ENCODE peak calls at places on chromosomes 16 and 17, in eight cellular contexts. One of them, this sample, is unnamed.

GRCh38 chr17:47305302-47305923 is 18.3 kb upstream of the EFCAB13 start:
- DNase-seq in ovary: no peak
- DNase-seq in right atrium auricular region: no peak
- DNase-seq in neural progenitor cell: no peak
- DNase-seq in thoracic aorta: no peak
- DNase-seq in adipocyte: peak; percentile 89
- DNase-seq in heart left ventricle: no peak
- DNase-seq in ascending aorta: peak; percentile 84
- DNase-seq in this sample: no peak

GRCh38 chr17:7466644-7467341 is 12.6 kb downstream of the ZBTB4 start:
- DNase-seq in ovary: peak; percentile 83
- DNase-seq in right atrium auricular region: peak; percentile 89
- DNase-seq in neural progenitor cell: no peak
- DNase-seq in thoracic aorta: no peak
- DNase-seq in adipocyte: no peak
- DNase-seq in heart left ventricle: peak; percentile 89
- DNase-seq in ascending aorta: peak; percentile 85
- DNase-seq in this sample: peak; percentile 84

GRCh38 chr16:3959148-3959547 is 78.6 kb upstream of the CREBBP start:
- DNase-seq in ovary: no peak
- DNase-seq in right atrium auricular region: no peak
- DNase-seq in neural progenitor cell: no peak
- DNase-seq in thoracic aorta: no peak
- DNase-seq in adipocyte: peak; percentile 82
- DNase-seq in heart left ventricle: peak; percentile 69
- DNase-seq in ascending aorta: no peak
- DNase-seq in this sample: no peak

GRCh38 chr17:39973496-39973895 is 7.1 kb upstream of the PSMD3 start:
- DNase-seq in ovary: no peak
- DNase-seq in right atrium auricular region: no peak
- DNase-seq in neural progenitor cell: no peak
- DNase-seq in thoracic aorta: no peak
- DNase-seq in adipocyte: no peak
- DNase-seq in heart left ventricle: no peak
- DNase-seq in ascending aorta: no peak
- DNase-seq in this sample: no peak

GRCh38 chr17:71330099-71330375 is 790.8 kb upstream of the SOX9 start:
- DNase-seq in ovary: no peak
- DNase-seq in right atrium auricular region: no peak
- DNase-seq in neural progenitor cell: no peak
- DNase-seq in thoracic aorta: no peak
- DNase-seq in adipocyte: no peak
- DNase-seq in heart left ventricle: no peak
- DNase-seq in ascending aorta: no peak
- DNase-seq in this sample: no peak

GRCh38 chr17:64061157-64061898 is 40.9 kb upstream of the ICAM2 start:
- DNase-seq in ovary: no peak
- DNase-seq in right atrium auricular region: no peak
- DNase-seq in neural progenitor cell: no peak
- DNase-seq in thoracic aorta: no peak
- DNase-seq in adipocyte: no peak
- DNase-seq in heart left ventricle: no peak
- DNase-seq in ascending aorta: no peak
- DNase-seq in this sample: no peak

GRCh38 chr17:82461827-82462524 is 3.4 kb downstream of the NARF start:
- DNase-seq in ovary: peak; percentile 44
- DNase-seq in right atrium auricular region: no peak
- DNase-seq in neural progenitor cell: no peak
- DNase-seq in thoracic aorta: no peak
- DNase-seq in adipocyte: no peak
- DNase-seq in heart left ventricle: no peak
- DNase-seq in ascending aorta: no peak
- DNase-seq in this sample: peak; percentile 18

GRCh38 chr17:79990051-79990592 is 45.5 kb downstream of the TBC1D16 start:
- DNase-seq in ovary: peak; percentile 58
- DNase-seq in right atrium auricular region: no peak
- DNase-seq in neural progenitor cell: no peak
- DNase-seq in thoracic aorta: no peak
- DNase-seq in adipocyte: no peak
- DNase-seq in heart left ventricle: no peak
- DNase-seq in ascending aorta: no peak
- DNase-seq in this sample: no peak

GRCh38 chr17:63681530-63681929 is 18.4 kb downstream of the LIMD2 start:
- DNase-seq in ovary: no peak
- DNase-seq in right atrium auricular region: no peak
- DNase-seq in neural progenitor cell: no peak
- DNase-seq in thoracic aorta: no peak
- DNase-seq in adipocyte: no peak
- DNase-seq in heart left ventricle: peak; percentile 23
- DNase-seq in ascending aorta: no peak
- DNase-seq in this sample: no peak

GRCh38 chr16:48540222-48540900 is 69.6 kb downstream of the N4BP1 start:
- DNase-seq in ovary: no peak
- DNase-seq in right atrium auricular region: peak; percentile 50
- DNase-seq in neural progenitor cell: no peak
- DNase-seq in thoracic aorta: no peak
- DNase-seq in adipocyte: no peak
- DNase-seq in heart left ventricle: no peak
- DNase-seq in ascending aorta: no peak
- DNase-seq in this sample: no peak
- H3K4me1 ChIP-seq in ovary: peaks cover 19% of the 10 kb centered on the region
- H3K4me1 ChIP-seq in right atrium auricular region: peaks cover 34% of the 10 kb centered on the region
- H3K4me1 ChIP-seq in neural progenitor cell: peaks cover 7% of the 10 kb centered on the region
- H3K4me1 ChIP-seq in thoracic aorta: peaks cover 24% of the 10 kb centered on the region
- H3K4me1 ChIP-seq in adipocyte: peaks cover 46% of the 10 kb centered on the region
- H3K4me1 ChIP-seq in heart left ventricle: peaks cover 35% of the 10 kb centered on the region
- H3K4me1 ChIP-seq in ascending aorta: peaks cover 18% of the 10 kb centered on the region
- H3K4me1 ChIP-seq in this sample: peaks cover 52% of the 10 kb centered on the region

GRCh38 chr16:81823734-81824133 is 44.6 kb downstream of the PLCG2 start:
- DNase-seq in ovary: no peak
- DNase-seq in right atrium auricular region: no peak
- DNase-seq in neural progenitor cell: no peak
- DNase-seq in thoracic aorta: no peak
- DNase-seq in adipocyte: no peak
- DNase-seq in heart left ventricle: no peak
- DNase-seq in ascending aorta: no peak
- DNase-seq in this sample: no peak

GRCh38 chr16:81818514-81819304 is 39.6 kb downstream of the PLCG2 start:
- DNase-seq in ovary: no peak
- DNase-seq in right atrium auricular region: no peak
- DNase-seq in neural progenitor cell: no peak
- DNase-seq in thoracic aorta: no peak
- DNase-seq in adipocyte: no peak
- DNase-seq in heart left ventricle: no peak
- DNase-seq in ascending aorta: no peak
- DNase-seq in this sample: no peak

GRCh38 chr16:81821422-81822128 is 42.5 kb downstream of the PLCG2 start:
- DNase-seq in ovary: no peak
- DNase-seq in right atrium auricular region: no peak
- DNase-seq in neural progenitor cell: peak; percentile 21
- DNase-seq in thoracic aorta: no peak
- DNase-seq in adipocyte: no peak
- DNase-seq in heart left ventricle: no peak
- DNase-seq in ascending aorta: no peak
- DNase-seq in this sample: no peak

GRCh38 chr16:81826523-81826922 is 47.4 kb downstream of the PLCG2 start:
- DNase-seq in ovary: no peak
- DNase-seq in right atrium auricular region: no peak
- DNase-seq in neural progenitor cell: no peak
- DNase-seq in thoracic aorta: no peak
- DNase-seq in adipocyte: no peak
- DNase-seq in heart left ventricle: no peak
- DNase-seq in ascending aorta: no peak
- DNase-seq in this sample: no peak

GRCh38 chr16:81823111-81823510 is 44.0 kb downstream of the PLCG2 start:
- DNase-seq in ovary: no peak
- DNase-seq in right atrium auricular region: no peak
- DNase-seq in neural progenitor cell: no peak
- DNase-seq in thoracic aorta: no peak
- DNase-seq in adipocyte: no peak
- DNase-seq in heart left ventricle: peak; percentile 36
- DNase-seq in ascending aorta: peak; percentile 68
- DNase-seq in this sample: no peak
- H3K4me1 ChIP-seq in ovary: no peaks in the 10 kb centered on the region
- H3K4me1 ChIP-seq in right atrium auricular region: peaks cover 11% of the 10 kb centered on the region
- H3K4me1 ChIP-seq in neural progenitor cell: peaks cover 16% of the 10 kb centered on the region
- H3K4me1 ChIP-seq in thoracic aorta: no peaks in the 10 kb centered on the region
- H3K4me1 ChIP-seq in adipocyte: no peaks in the 10 kb centered on the region
- H3K4me1 ChIP-seq in heart left ventricle: no peaks in the 10 kb centered on the region
- H3K4me1 ChIP-seq in ascending aorta: no peaks in the 10 kb centered on the region
- H3K4me1 ChIP-seq in this sample: no peaks in the 10 kb centered on the region

DNA sequence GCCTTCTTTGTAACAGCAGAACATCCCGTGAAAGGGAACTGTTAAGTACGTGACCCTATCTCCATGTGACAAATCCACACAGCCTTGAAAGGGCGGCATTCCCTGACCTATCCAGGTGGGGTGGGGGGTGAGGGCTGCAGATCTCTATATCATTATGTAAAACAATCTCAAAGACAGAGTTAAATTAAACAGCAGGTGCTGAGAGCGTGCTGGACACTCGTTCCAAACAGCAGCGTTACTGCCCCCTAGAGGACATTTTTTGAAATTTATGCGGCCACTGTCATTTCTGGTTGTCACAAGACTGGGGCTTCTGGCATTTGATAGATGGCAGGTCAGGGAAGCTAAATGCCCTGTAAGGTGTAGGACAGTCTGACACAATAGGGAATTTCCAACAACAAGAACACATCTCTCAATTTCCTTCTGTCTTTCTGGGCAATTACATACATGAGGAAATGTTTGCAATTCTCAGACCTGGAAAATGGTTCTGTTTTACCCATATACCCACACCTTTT is 6.7 kb upstream of the SLC25A39 start:
- DNase-seq in ovary: no peak
- DNase-seq in right atrium auricular region: peak; percentile 90
- DNase-seq in neural progenitor cell: peak; percentile 89
- DNase-seq in thoracic aorta: no peak
- DNase-seq in adipocyte: peak; percentile 95
- DNase-seq in heart left ventricle: peak; percentile 66
- DNase-seq in ascending aorta: peak; percentile 89
- DNase-seq in this sample: peak; percentile 85
- H3K4me1 ChIP-seq in ovary: peaks cover 1% of the 10 kb centered on the region
- H3K4me1 ChIP-seq in right atrium auricular region: peaks cover 14% of the 10 kb centered on the region
- H3K4me1 ChIP-seq in neural progenitor cell: no peaks in the 10 kb centered on the region
- H3K4me1 ChIP-seq in thoracic aorta: no peaks in the 10 kb centered on the region
- H3K4me1 ChIP-seq in adipocyte: peaks cover 3% of the 10 kb centered on the region
- H3K4me1 ChIP-seq in heart left ventricle: no peaks in the 10 kb centered on the region
- H3K4me1 ChIP-seq in ascending aorta: no peaks in the 10 kb centered on the region
- H3K4me1 ChIP-seq in this sample: peaks cover 18% of the 10 kb centered on the region

DNA sequence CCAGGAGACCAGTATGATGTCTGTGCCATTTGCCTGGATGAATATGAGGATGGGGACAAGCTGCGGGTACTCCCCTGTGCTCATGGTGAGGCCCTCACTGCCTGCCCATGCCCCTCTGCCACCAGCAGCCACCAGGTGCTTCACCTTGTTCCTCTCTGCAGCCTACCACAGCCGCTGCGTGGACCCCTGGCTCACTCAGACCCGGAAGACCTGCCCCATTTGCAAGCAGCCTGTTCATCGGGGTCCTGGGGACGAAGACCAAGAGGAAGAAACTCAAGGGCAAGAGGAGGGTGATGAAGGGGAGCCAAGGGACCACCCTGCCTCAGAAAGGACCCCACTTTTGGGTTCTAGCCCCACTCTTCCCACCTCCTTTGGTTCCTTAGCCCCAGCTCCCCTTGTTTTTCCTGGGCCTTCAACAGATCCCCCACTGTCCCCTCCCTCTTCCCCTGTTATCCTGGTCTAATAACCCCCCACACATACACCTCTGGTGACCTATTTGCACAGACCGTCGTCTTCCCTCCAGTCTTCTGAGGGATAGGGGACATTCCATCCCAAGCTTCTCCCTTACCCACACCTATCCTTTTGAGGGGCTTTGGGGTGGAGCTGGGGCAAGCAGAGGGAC is 3.7 kb downstream of the PFN1 start:
- DNase-seq in ovary: no peak
- DNase-seq in right atrium auricular region: no peak
- DNase-seq in neural progenitor cell: no peak
- DNase-seq in thoracic aorta: no peak
- DNase-seq in adipocyte: no peak
- DNase-seq in heart left ventricle: no peak
- DNase-seq in ascending aorta: no peak
- DNase-seq in this sample: no peak
- H3K4me1 ChIP-seq in ovary: peaks cover 6% of the 10 kb centered on the region
- H3K4me1 ChIP-seq in right atrium auricular region: peaks cover 61% of the 10 kb centered on the region
- H3K4me1 ChIP-seq in neural progenitor cell: peaks cover 17% of the 10 kb centered on the region
- H3K4me1 ChIP-seq in thoracic aorta: peaks cover 30% of the 10 kb centered on the region
- H3K4me1 ChIP-seq in adipocyte: peaks cover 44% of the 10 kb centered on the region
- H3K4me1 ChIP-seq in heart left ventricle: peaks cover 23% of the 10 kb centered on the region
- H3K4me1 ChIP-seq in ascending aorta: peaks cover 20% of the 10 kb centered on the region
- H3K4me1 ChIP-seq in this sample: peaks cover 42% of the 10 kb centered on the region

GRCh38 chr16:75416904-75417565 is 16.3 kb downstream of the CFDP1 start:
- DNase-seq in ovary: no peak
- DNase-seq in right atrium auricular region: no peak
- DNase-seq in neural progenitor cell: no peak
- DNase-seq in thoracic aorta: no peak
- DNase-seq in adipocyte: peak; percentile 28
- DNase-seq in heart left ventricle: no peak
- DNase-seq in ascending aorta: no peak
- DNase-seq in this sample: no peak
- H3K4me1 ChIP-seq in ovary: peaks cover 10% of the 10 kb centered on the region
- H3K4me1 ChIP-seq in right atrium auricular region: peaks cover 19% of the 10 kb centered on the region
- H3K4me1 ChIP-seq in neural progenitor cell: peaks cover 23% of the 10 kb centered on the region
- H3K4me1 ChIP-seq in thoracic aorta: peaks cover 9% of the 10 kb centered on the region
- H3K4me1 ChIP-seq in adipocyte: peaks cover 19% of the 10 kb centered on the region
- H3K4me1 ChIP-seq in heart left ventricle: no peaks in the 10 kb centered on the region
- H3K4me1 ChIP-seq in ascending aorta: peaks cover 5% of the 10 kb centered on the region
- H3K4me1 ChIP-seq in this sample: peaks cover 30% of the 10 kb centered on the region

DNA sequence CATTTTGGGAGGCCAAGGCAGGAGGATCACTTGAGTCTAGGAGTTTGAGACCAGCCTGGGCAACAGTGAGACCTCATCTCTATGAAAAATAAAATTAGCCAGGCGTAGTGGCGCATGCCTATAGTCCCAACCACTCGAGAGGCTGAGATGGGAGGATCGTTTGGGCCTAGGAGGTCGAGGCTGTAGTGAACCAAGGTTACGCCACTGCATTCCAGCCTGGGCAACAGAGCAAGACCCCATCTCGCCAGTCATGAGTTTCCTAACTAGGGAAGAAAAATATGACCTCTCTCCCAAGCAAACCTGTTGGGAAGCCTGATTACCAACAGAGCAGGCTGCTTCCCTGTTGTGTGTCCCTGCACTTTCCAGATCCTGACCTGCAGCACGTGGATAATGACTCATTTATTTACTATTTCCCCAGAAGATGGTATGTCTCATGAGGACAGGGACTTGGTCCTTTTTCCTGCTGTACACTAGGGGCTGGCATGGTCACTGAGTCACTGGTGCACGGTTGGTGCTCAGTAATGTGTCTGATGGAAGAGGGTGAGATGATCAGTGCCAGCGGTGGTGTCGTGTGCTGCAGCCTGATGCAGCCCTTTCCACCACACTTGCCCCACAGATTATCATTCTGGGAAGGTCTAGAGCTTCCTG is 30.8 kb downstream of the NMT1 start:
- DNase-seq in ovary: no peak
- DNase-seq in right atrium auricular region: no peak
- DNase-seq in neural progenitor cell: no peak
- DNase-seq in thoracic aorta: no peak
- DNase-seq in adipocyte: no peak
- DNase-seq in heart left ventricle: no peak
- DNase-seq in ascending aorta: no peak
- DNase-seq in this sample: no peak
- H3K4me1 ChIP-seq in ovary: peaks cover 15% of the 10 kb centered on the region
- H3K4me1 ChIP-seq in right atrium auricular region: peaks cover 54% of the 10 kb centered on the region
- H3K4me1 ChIP-seq in neural progenitor cell: no peaks in the 10 kb centered on the region
- H3K4me1 ChIP-seq in thoracic aorta: peaks cover 67% of the 10 kb centered on the region
- H3K4me1 ChIP-seq in adipocyte: peaks cover 76% of the 10 kb centered on the region
- H3K4me1 ChIP-seq in heart left ventricle: peaks cover 27% of the 10 kb centered on the region
- H3K4me1 ChIP-seq in ascending aorta: peaks cover 41% of the 10 kb centered on the region
- H3K4me1 ChIP-seq in this sample: peaks cover 54% of the 10 kb centered on the region

GRCh38 chr17:27296427-27296979 is 2.6 kb downstream of the WSB1 start:
- DNase-seq in ovary: no peak
- DNase-seq in right atrium auricular region: no peak
- DNase-seq in neural progenitor cell: no peak
- DNase-seq in thoracic aorta: no peak
- DNase-seq in adipocyte: peak; percentile 87
- DNase-seq in heart left ventricle: no peak
- DNase-seq in ascending aorta: no peak
- DNase-seq in this sample: no peak
- H3K4me1 ChIP-seq in ovary: peaks cover 17% of the 10 kb centered on the region
- H3K4me1 ChIP-seq in right atrium auricular region: peaks cover 59% of the 10 kb centered on the region
- H3K4me1 ChIP-seq in neural progenitor cell: peaks cover 18% of the 10 kb centered on the region
- H3K4me1 ChIP-seq in thoracic aorta: peaks cover 48% of the 10 kb centered on the region
- H3K4me1 ChIP-seq in adipocyte: peaks cover 35% of the 10 kb centered on the region
- H3K4me1 ChIP-seq in heart left ventricle: peaks cover 20% of the 10 kb centered on the region
- H3K4me1 ChIP-seq in ascending aorta: peaks cover 13% of the 10 kb centered on the region
- H3K4me1 ChIP-seq in this sample: peaks cover 67% of the 10 kb centered on the region

This sample was measured in heart right ventricle.